ENCODE peak calls at places on chromosomes 16 and 17, in six cellular contexts. A is NCI-H510A, W is fibroblast of the conjunctiva, M is HEK293T, S is mucosa of gallbladder, R is sciatic nerve. D is an unnamed sample.

GRCh38 chr16:50559342-50559741 is 11.1 kb downstream of the NKD1 start:
- DNase-seq in A (no peak), W (no peak), M (no peak), S (no peak), R (no peak), D (no peak)

GRCh38 chr16:27169511-27170071 is 33.7 kb upstream of the KDM8 start:
- DNase-seq in A (peak; percentile 71), W (no peak), M (no peak), S (peak; percentile 26), R (no peak), D (peak; percentile 93)

GRCh38 chr16:1333149-1333812 is at the start of gene BAIAP3:
- DNase-seq in A (no peak), W (no peak), M (peak; percentile 86), S (no peak), R (no peak), D (peak; percentile 41)

GRCh38 chr16:78388920-78389564 is 289.6 kb downstream of the WWOX start:
- DNase-seq in A (no peak), W (no peak), M (no peak), S (no peak), R (no peak), D (no peak)

GRCh38 chr17:40345161-40346034 is 19.1 kb downstream of the GJD3 start:
- DNase-seq in A (peak; percentile 40), W (no peak), M (no peak), S (peak; percentile 86), R (peak; percentile 84), D (peak; percentile 68)

GRCh38 chr16:49468611-49469322 is 95.2 kb downstream of the C16orf78 start:
- DNase-seq in A (no peak), W (no peak), M (no peak), S (no peak), R (peak; percentile 26), D (no peak)

GRCh38 chr17:8072727-8073461 is 14.6 kb downstream of the ALOX12B start:
- DNase-seq in A (no peak), W (no peak), M (no peak), S (no peak), R (no peak), D (peak; percentile 26)

GRCh38 chr16:84562174-84562815 is 55.6 kb downstream of the COTL1 start:
- DNase-seq in A (no peak), W (no peak), M (no peak), S (no peak), R (no peak), D (no peak)

GRCh38 chr17:28738680-28739384 is 5.0 kb upstream of the TRAF4 start:
- DNase-seq in A (no peak), W (no peak), M (no peak), S (no peak), R (no peak), D (peak; percentile 36)

GRCh38 chr17:68238488-68238887 is 9.4 kb upstream of the AMZ2 start:
- DNase-seq in A (no peak), W (no peak), M (no peak), S (no peak), R (no peak), D (peak; percentile 84)

GRCh38 chr17:39002991-39003715 is 36.0 kb upstream of the FBXO47 start:
- DNase-seq in A (no peak), W (peak; percentile 66), M (no peak), S (peak; percentile 61), R (peak; percentile 89), D (peak; percentile 56)

GRCh38 chr16:89973654-89974335 is 25.2 kb downstream of the DEF8 start:
- DNase-seq in A (no peak), W (no peak), M (no peak), S (no peak), R (no peak), D (no peak)

D was measured in CD4-positive, alpha-beta memory T cell.